ENCODE peak calls at places on chromosomes 16 and 17, in five cellular contexts. N is H9; Y is CD4-positive, alpha-beta T cell; W is right atrium auricular region; S is thoracic aorta. H is an unnamed sample.
A peak's percentile ranks its signal among the peaks of the same experiment; 100 is the strongest.

GRCh38 chr16:71409038-71409775 is 32.6 kb downstream of the TLE7 start:
- DNase-seq in N (no peak), Y (no peak), W (no peak), S (no peak), H (no peak)

GRCh38 chr17:66507103-66507923 is 204.9 kb downstream of the PRKCA start:
- DNase-seq in N (no peak), Y (no peak), W (no peak), S (peak; percentile 6), H (peak; percentile 4)

GRCh38 chr17:19937522-19937921 is 40.1 kb downstream of the AKAP10 start:
- DNase-seq in N (no peak), Y (no peak), W (no peak), S (no peak), H (no peak)

GRCh38 chr17:65228734-65229390 is 91.7 kb downstream of the RGS9 start:
- DNase-seq in N (no peak), Y (no peak), W (no peak), S (no peak), H (no peak)

GRCh38 chr17:37592291-37592690 is 16.9 kb downstream of the SYNRG start:
- DNase-seq in N (no peak), Y (no peak), W (no peak), S (no peak), H (no peak)

GRCh38 chr17:66094727-66095126 is 97.2 kb downstream of the CEP112 start:
- DNase-seq in N (no peak), Y (no peak), W (no peak), S (no peak), H (no peak)

GRCh38 chr16:50613281-50613991 is 65.2 kb downstream of the NKD1 start:
- DNase-seq in N (no peak), Y (no peak), W (no peak), S (no peak), H (no peak)

GRCh38 chr16:81429045-81429521 is 15.5 kb upstream of the CMIP start:
- DNase-seq in N (peak; percentile 81), Y (no peak), W (no peak), S (no peak), H (peak; percentile 69)

GRCh38 chr16:85858984-85859817 is 39.8 kb upstream of the IRF8 start:
- DNase-seq in N (no peak), Y (no peak), W (peak; percentile 48), S (no peak), H (no peak)

GRCh38 chr17:75531724-75532090 is 6.2 kb downstream of the LLGL2 start:
- DNase-seq in N (no peak), Y (no peak), W (no peak), S (no peak), H (no peak)

GRCh38 chr17:70172921-70173320 is 3.6 kb downstream of the KCNJ2 start:
- DNase-seq in N (no peak), Y (no peak), W (no peak), S (no peak), H (no peak)

GRCh38 chr17:79034931-79035485 is 11.0 kb downstream of the C1QTNF1 start:
- DNase-seq in N (no peak), Y (no peak), W (no peak), S (no peak), H (no peak)

GRCh38 chr17:57424273-57424672 is 167.9 kb downstream of the MSI2 start:
- DNase-seq in N (no peak), Y (no peak), W (no peak), S (no peak), H (no peak)

GRCh38 chr17:29131814-29132682 is 48.1 kb downstream of the MYO18A start:
- DNase-seq in N (no peak), Y (no peak), W (peak; percentile 79), S (peak; percentile 52), H (no peak)

GRCh38 chr16:89324056-89325010 is 106.8 kb downstream of the ZNF778 start:
- DNase-seq in N (no peak), Y (no peak), W (no peak), S (no peak), H (no peak)

GRCh38 chr16:15913046-15913698 is 24.8 kb upstream of the CEP20 start:
- DNase-seq in N (no peak), Y (no peak), W (no peak), S (no peak), H (peak; percentile 7)

GRCh38 chr17:69018022-69018615 is 42.6 kb downstream of the ABCA9 start:
- DNase-seq in N (no peak), Y (no peak), W (no peak), S (no peak), H (no peak)

GRCh38 chr17:57077000-57077399 is 8.0 kb upstream of the AKAP1 start:
- DNase-seq in N (no peak), Y (no peak), W (no peak), S (no peak), H (no peak)

GRCh38 chr17:79777166-79777843 is 643 bp upstream of the CBX2 start:
- DNase-seq in N (peak; percentile 88), Y (no peak), W (no peak), S (no peak), H (peak; percentile 65)

GRCh38 chr17:44122825-44123355 is 551 bp downstream of the HDAC5 start:
- DNase-seq in N (no peak), Y (peak; percentile 51), W (no peak), S (no peak), H (no peak)

GRCh38 chr17:72219136-72219823 is 98.5 kb downstream of the SOX9 start:
- DNase-seq in N (peak; percentile 58), Y (no peak), W (no peak), S (no peak), H (no peak)

GRCh38 chr16:84475643-84476240 is 28.7 kb downstream of the MEAK7 start:
- DNase-seq in N (no peak), Y (no peak), W (peak; percentile 50), S (no peak), H (no peak)

GRCh38 chr16:12339686-12340085 is 363.2 kb downstream of the SNX29 start:
- DNase-seq in N (no peak), Y (no peak), W (no peak), S (no peak), H (no peak)

GRCh38 chr17:19410875-19411291 is at the start of gene RNF112:
- DNase-seq in N (no peak), Y (no peak), W (no peak), S (no peak), H (no peak)

GRCh38 chr17:73297934-73298861 is 13.6 kb downstream of the CDC42EP4 start:
- DNase-seq in N (peak; percentile 30), Y (no peak), W (no peak), S (no peak), H (no peak)

GRCh38 chr17:8120520-8121443 is 2.5 kb upstream of the ALOXE3 start:
- DNase-seq in N (peak; percentile 97), Y (peak; percentile 62), W (no peak), S (no peak), H (peak; percentile 63)

GRCh38 chr17:21131090-21131616 is 4.4 kb downstream of the DHRS7B start:
- DNase-seq in N (no peak), Y (no peak), W (no peak), S (no peak), H (no peak)

GRCh38 chr17:21129023-21129681 is 2.4 kb downstream of the DHRS7B start:
- DNase-seq in N (no peak), Y (no peak), W (no peak), S (no peak), H (no peak)

GRCh38 chr17:21132428-21132827 is 5.7 kb downstream of the DHRS7B start:
- DNase-seq in N (no peak), Y (no peak), W (no peak), S (no peak), H (no peak)

GRCh38 chr17:21134559-21134958 is 7.8 kb downstream of the DHRS7B start:
- DNase-seq in N (no peak), Y (no peak), W (no peak), S (no peak), H (no peak)
- H3K9me3 ChIP-seq in N (peaks cover 21% of the 10 kb centered on the region), Y (peaks cover 6% of the 10 kb centered on the region), W (no peaks in the 10 kb centered on the region), S (no peaks in the 10 kb centered on the region), H (no peaks in the 10 kb centered on the region)

GRCh38 chr16:78668393-78668792 is 568.9 kb downstream of the WWOX start:
- DNase-seq in N (no peak), Y (no peak), W (no peak), S (no peak), H (no peak)

GRCh38 chr16:78667675-78668074 is 568.2 kb downstream of the WWOX start:
- DNase-seq in N (no peak), Y (no peak), W (no peak), S (no peak), H (no peak)

GRCh38 chr16:78666318-78666717 is 566.9 kb downstream of the WWOX start:
- DNase-seq in N (no peak), Y (no peak), W (no peak), S (no peak), H (no peak)

GRCh38 chr16:78663690-78664089 is 564.2 kb downstream of the WWOX start:
- DNase-seq in N (no peak), Y (no peak), W (no peak), S (no peak), H (no peak)

GRCh38 chr16:78665373-78665772 is 565.9 kb downstream of the WWOX start:
- DNase-seq in N (no peak), Y (no peak), W (no peak), S (no peak), H (no peak)
- H3K9me3 ChIP-seq in N (no peaks in the 10 kb centered on the region), Y (no peaks in the 10 kb centered on the region), W (no peaks in the 10 kb centered on the region), S (no peaks in the 10 kb centered on the region), H (no peaks in the 10 kb centered on the region)

DNA sequence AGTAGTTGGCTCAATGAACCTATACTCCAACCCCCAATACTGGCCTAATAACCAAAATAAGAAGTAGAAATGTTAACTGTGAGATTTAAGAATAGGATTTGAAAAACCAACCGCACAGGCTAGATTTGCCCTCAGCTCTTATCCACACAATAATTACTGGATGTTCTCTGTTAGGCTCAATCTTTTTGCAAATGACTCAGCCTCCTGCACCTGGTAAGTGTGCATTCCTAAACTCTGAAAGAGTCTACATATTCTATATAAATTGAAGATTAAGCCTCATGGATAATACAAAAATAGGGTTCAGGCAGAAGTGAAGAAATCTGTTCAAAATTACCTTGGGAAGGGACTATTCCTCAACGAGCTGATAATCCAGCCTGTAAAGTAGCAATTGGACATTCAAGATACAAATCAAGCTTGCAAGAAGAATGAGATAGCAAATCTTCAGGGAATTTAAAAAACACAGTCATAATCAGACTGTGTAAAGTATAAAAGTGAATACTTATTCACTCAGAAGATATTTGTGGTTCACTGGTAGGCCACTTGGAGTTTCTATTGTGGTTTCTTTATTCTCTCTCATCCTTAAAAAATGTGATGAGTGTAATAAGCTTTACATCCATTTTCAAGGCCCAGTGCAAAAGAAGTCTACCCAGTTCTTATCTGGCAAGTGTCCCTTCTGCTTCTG is 931.9 kb upstream of the SOX9 start:
- DNase-seq in N (no peak), Y (no peak), W (no peak), S (no peak), H (no peak)
- H3K9me3 ChIP-seq in N (no peaks in the 10 kb centered on the region), Y (no peaks in the 10 kb centered on the region), W (no peaks in the 10 kb centered on the region), S (no peaks in the 10 kb centered on the region), H (no peaks in the 10 kb centered on the region)

GRCh38 chr16:3408561-3409197 is 7.7 kb downstream of the ZNF174 start:
- DNase-seq in N (no peak), Y (no peak), W (no peak), S (no peak), H (no peak)

DNA sequence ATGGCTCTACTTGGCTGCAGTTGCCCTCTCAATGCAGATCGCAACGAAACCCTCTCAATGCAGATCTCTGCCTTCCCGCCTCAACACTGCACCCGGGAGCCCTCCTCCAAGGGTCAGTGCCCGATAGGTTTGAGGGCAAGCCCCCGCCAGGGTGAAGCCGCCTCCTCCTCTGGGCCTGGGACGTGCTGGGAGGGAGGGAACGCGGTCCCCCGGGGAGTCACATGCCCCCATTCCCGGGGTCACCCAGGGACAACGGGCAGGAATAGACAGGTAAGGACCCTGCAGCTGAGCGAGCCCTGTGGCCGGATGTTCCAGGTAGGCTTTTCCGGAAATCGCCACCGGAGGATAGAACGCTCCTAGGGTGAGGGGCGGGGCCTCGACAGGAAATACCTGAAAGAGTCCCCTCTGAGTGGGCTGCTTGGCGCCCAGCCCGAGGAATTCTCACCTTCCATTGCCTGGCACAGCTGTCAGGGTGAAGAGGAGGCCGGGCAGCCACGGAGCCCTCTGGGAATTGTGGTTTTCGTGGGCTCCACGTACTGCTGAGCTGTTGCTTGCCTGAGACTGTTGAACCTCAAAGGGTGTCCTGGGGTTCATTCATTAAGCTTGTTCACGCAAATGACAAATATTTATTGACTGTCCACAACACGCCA is 12.8 kb downstream of the ZNF174 start:
- DNase-seq in N (no peak), Y (no peak), W (no peak), S (no peak), H (no peak)
- H3K9me3 ChIP-seq in N (peaks cover 50% of the 10 kb centered on the region), Y (peaks cover 69% of the 10 kb centered on the region), W (peaks cover 81% of the 10 kb centered on the region), S (peaks cover 52% of the 10 kb centered on the region), H (no peaks in the 10 kb centered on the region)

H was measured in pancreas.